ENCODE peak calls at places on chromosomes 5 and 9, in five cellular contexts. One of them, this sample, is unnamed.

GRCh38 chr9:114681594-114682332 is at the start of gene TEX48:
- DNase-seq in lower lobe of right lung: peak
- DNase-seq in pons: peak
- DNase-seq in progenitor cell of endocrine pancreas: peak
- DNase-seq in HuH-7.5: peak
- DNase-seq in this sample: peak

GRCh38 chr5:154370119-154370518 is 75.7 kb upstream of the SAP30L start:
- DNase-seq in lower lobe of right lung: no peak
- DNase-seq in pons: no peak
- DNase-seq in progenitor cell of endocrine pancreas: no peak
- DNase-seq in HuH-7.5: no peak
- DNase-seq in this sample: no peak

GRCh38 chr5:9401786-9402472 is 143.9 kb downstream of the SEMA5A start:
- DNase-seq in lower lobe of right lung: no peak
- DNase-seq in pons: no peak
- DNase-seq in progenitor cell of endocrine pancreas: no peak
- DNase-seq in HuH-7.5: no peak
- DNase-seq in this sample: no peak

GRCh38 chr5:132961887-132962286 is 1.5 kb downstream of the AFF4 start:
- DNase-seq in lower lobe of right lung: no peak
- DNase-seq in pons: peak
- DNase-seq in progenitor cell of endocrine pancreas: no peak
- DNase-seq in HuH-7.5: no peak
- DNase-seq in this sample: no peak

GRCh38 chr9:127707766-127708165 is 978 bp downstream of the CFAP157 start:
- DNase-seq in lower lobe of right lung: no peak
- DNase-seq in pons: no peak
- DNase-seq in progenitor cell of endocrine pancreas: no peak
- DNase-seq in HuH-7.5: peak
- DNase-seq in this sample: no peak

GRCh38 chr5:35443803-35444595 is 173.7 kb upstream of the SPEF2 start:
- DNase-seq in lower lobe of right lung: no peak
- DNase-seq in pons: no peak
- DNase-seq in progenitor cell of endocrine pancreas: no peak
- DNase-seq in HuH-7.5: no peak
- DNase-seq in this sample: no peak

GRCh38 chr9:96777539-96777864 is 385 bp downstream of the ZNF510 start:
- DNase-seq in lower lobe of right lung: no peak
- DNase-seq in pons: no peak
- DNase-seq in progenitor cell of endocrine pancreas: no peak
- DNase-seq in HuH-7.5: no peak
- DNase-seq in this sample: no peak

GRCh38 chr9:93579711-93580516 is 3.5 kb downstream of the PHF2 start:
- DNase-seq in lower lobe of right lung: peak
- DNase-seq in pons: no peak
- DNase-seq in progenitor cell of endocrine pancreas: no peak
- DNase-seq in HuH-7.5: no peak
- DNase-seq in this sample: no peak

GRCh38 chr9:95726756-95727155 is 148.7 kb upstream of the ERCC6L2 start:
- DNase-seq in lower lobe of right lung: no peak
- DNase-seq in pons: peak
- DNase-seq in progenitor cell of endocrine pancreas: no peak
- DNase-seq in HuH-7.5: peak
- DNase-seq in this sample: peak

GRCh38 chr9:129351058-129351641 is 173.1 kb upstream of the IER5L start:
- DNase-seq in lower lobe of right lung: no peak
- DNase-seq in pons: no peak
- DNase-seq in progenitor cell of endocrine pancreas: no peak
- DNase-seq in HuH-7.5: no peak
- DNase-seq in this sample: no peak

GRCh38 chr9:127392976-127393375 is 4.0 kb upstream of the SLC2A8 start:
- DNase-seq in lower lobe of right lung: no peak
- DNase-seq in pons: no peak
- DNase-seq in progenitor cell of endocrine pancreas: no peak
- DNase-seq in HuH-7.5: no peak
- DNase-seq in this sample: no peak

GRCh38 chr5:142826741-142827492 is 56.7 kb downstream of the ARHGAP26 start:
- DNase-seq in lower lobe of right lung: peak
- DNase-seq in pons: no peak
- DNase-seq in progenitor cell of endocrine pancreas: no peak
- DNase-seq in HuH-7.5: no peak
- DNase-seq in this sample: no peak

GRCh38 chr5:123116063-123116462 is 27.0 kb downstream of the PRDM6 start:
- DNase-seq in lower lobe of right lung: no peak
- DNase-seq in pons: no peak
- DNase-seq in progenitor cell of endocrine pancreas: no peak
- DNase-seq in HuH-7.5: no peak
- DNase-seq in this sample: no peak

GRCh38 chr9:128495804-128496417 is 8.6 kb upstream of the GLE1 start:
- DNase-seq in lower lobe of right lung: no peak
- DNase-seq in pons: no peak
- DNase-seq in progenitor cell of endocrine pancreas: no peak
- DNase-seq in HuH-7.5: no peak
- DNase-seq in this sample: no peak

GRCh38 chr5:177099422-177100093 is 12.8 kb downstream of the FGFR4 start:
- DNase-seq in lower lobe of right lung: no peak
- DNase-seq in pons: no peak
- DNase-seq in progenitor cell of endocrine pancreas: no peak
- DNase-seq in HuH-7.5: no peak
- DNase-seq in this sample: no peak

GRCh38 chr5:78320461-78320860 is 26.0 kb upstream of the AP3B1 start:
- DNase-seq in lower lobe of right lung: no peak
- DNase-seq in pons: peak
- DNase-seq in progenitor cell of endocrine pancreas: no peak
- DNase-seq in HuH-7.5: no peak
- DNase-seq in this sample: peak

GRCh38 chr9:130321082-130321481 is 55.5 kb downstream of the HMCN2 start:
- DNase-seq in lower lobe of right lung: no peak
- DNase-seq in pons: no peak
- DNase-seq in progenitor cell of endocrine pancreas: no peak
- DNase-seq in HuH-7.5: no peak
- DNase-seq in this sample: no peak

This sample was measured in HEK293T.